ENCODE peak calls at places on chromosomes 2 and 18, in ten cellular contexts. P is mesenchymal stem cell, B is A549, T is neuronal stem cell, U is right lobe of liver, G is upper lobe of right lung, N is sigmoid colon, H is heart left ventricle, Z is colonic mucosa, R is Peyer's patch. W is an unnamed sample. For H3K9me3, the result is how much of the 10 kb centered on the place peaks cover.

GRCh38 chr2:103986001-103986400 is 867.9 kb upstream of the POU3F3 start:
- DNase-seq in P (no peak), B (no peak), T (no peak), U (no peak), G (no peak), N (no peak), H (no peak), Z (no peak), R (no peak), W (no peak)

GRCh38 chr2:241788572-241788971 is 11.9 kb downstream of the GAL3ST2 start:
- DNase-seq in P (no peak), B (no peak), T (no peak), U (no peak), G (no peak), N (no peak), H (no peak), Z (no peak), R (peak), W (no peak)

GRCh38 chr2:226711606-226712296 is 87.9 kb downstream of the IRS1 start:
- DNase-seq in P (no peak), B (no peak), T (no peak), U (no peak), G (no peak), N (no peak), H (no peak), Z (no peak), R (no peak), W (no peak)

GRCh38 chr18:595068-595467 is 1.7 kb upstream of the CLUL1 start:
- DNase-seq in P (no peak), B (no peak), T (no peak), U (no peak), G (no peak), N (no peak), H (no peak), Z (no peak), R (no peak), W (no peak)

GRCh38 chr2:172232638-172233253 is 130.0 kb upstream of the DLX2 start:
- DNase-seq in P (peak), B (no peak), T (no peak), U (no peak), G (no peak), N (no peak), H (no peak), Z (no peak), R (no peak), W (no peak)

GRCh38 chr18:22300665-22301636 is 116.8 kb downstream of the CTAGE1 start:
- DNase-seq in P (no peak), B (no peak), T (no peak), U (no peak), G (no peak), N (no peak), H (no peak), Z (peak), R (no peak), W (no peak)

GRCh38 chr2:37604716-37605115 is 66.7 kb downstream of the CDC42EP3 start:
- DNase-seq in P (no peak), B (no peak), T (no peak), U (no peak), G (no peak), N (no peak), H (no peak), Z (no peak), R (no peak), W (no peak)

GRCh38 chr2:190696792-190697398 is 48.0 kb downstream of the NAB1 start:
- DNase-seq in P (no peak), B (no peak), T (peak), U (no peak), G (no peak), N (no peak), H (no peak), Z (no peak), R (no peak), W (no peak)

GRCh38 chr2:162839419-162839818 is 852 bp upstream of the KCNH7 start:
- DNase-seq in P (no peak), B (no peak), T (no peak), U (no peak), G (peak), N (no peak), H (no peak), Z (no peak), R (no peak), W (peak)

GRCh38 chr2:155356250-155356649 is 657.8 kb downstream of the KCNJ3 start:
- DNase-seq in P (no peak), B (no peak), T (no peak), U (no peak), G (peak), N (no peak), H (no peak), Z (no peak), R (no peak), W (no peak)

GRCh38 chr2:96591054-96591453 is 47.1 kb downstream of the KANSL3 start:
- DNase-seq in P (no peak), B (no peak), T (no peak), U (no peak), G (no peak), N (no peak), H (no peak), Z (no peak), R (no peak), W (no peak)

GRCh38 chr2:155190342-155190741 is 491.8 kb downstream of the KCNJ3 start:
- DNase-seq in P (no peak), B (no peak), T (no peak), U (no peak), G (no peak), N (no peak), H (no peak), Z (no peak), R (no peak), W (no peak)

GRCh38 chr2:71646028-71646427 is 192.7 kb downstream of the DYSF start:
- DNase-seq in P (no peak), B (no peak), T (no peak), U (no peak), G (no peak), N (peak), H (peak), Z (no peak), R (no peak), W (peak)

GRCh38 chr18:35029770-35030169 is 11.4 kb upstream of the MAPRE2 start:
- DNase-seq in P (peak), B (no peak), T (no peak), U (no peak), G (no peak), N (no peak), H (no peak), Z (no peak), R (no peak), W (no peak)

GRCh38 chr2:144152817-144153271 is 367.1 kb downstream of the ZEB2 start:
- DNase-seq in P (peak), B (no peak), T (no peak), U (no peak), G (no peak), N (no peak), H (no peak), Z (no peak), R (no peak), W (no peak)

GRCh38 chr18:69935319-69936190 is 12.1 kb downstream of the CD226 start:
- DNase-seq in P (no peak), B (no peak), T (peak), U (no peak), G (no peak), N (no peak), H (no peak), Z (no peak), R (peak), W (peak)

GRCh38 chr2:53593891-53594585 is 173.6 kb upstream of the CHAC2 start:
- DNase-seq in P (peak), B (no peak), T (no peak), U (no peak), G (no peak), N (no peak), H (no peak), Z (no peak), R (no peak), W (no peak)

GRCh38 chr2:118524911-118525310 is 322.5 kb downstream of the EN1 start:
- DNase-seq in P (no peak), B (no peak), T (no peak), U (no peak), G (no peak), N (no peak), H (no peak), Z (no peak), R (no peak), W (no peak)

GRCh38 chr2:118523761-118524160 is 323.7 kb downstream of the EN1 start:
- DNase-seq in P (no peak), B (no peak), T (no peak), U (no peak), G (no peak), N (no peak), H (no peak), Z (no peak), R (no peak), W (no peak)

GRCh38 chr2:118527571-118527970 is 319.9 kb downstream of the EN1 start:
- DNase-seq in P (no peak), B (no peak), T (no peak), U (no peak), G (no peak), N (no peak), H (no peak), Z (no peak), R (no peak), W (no peak)

GRCh38 chr2:118521272-118521671 is 326.2 kb downstream of the EN1 start:
- DNase-seq in P (no peak), B (no peak), T (no peak), U (no peak), G (no peak), N (no peak), H (no peak), Z (no peak), R (no peak), W (no peak)

DNA sequence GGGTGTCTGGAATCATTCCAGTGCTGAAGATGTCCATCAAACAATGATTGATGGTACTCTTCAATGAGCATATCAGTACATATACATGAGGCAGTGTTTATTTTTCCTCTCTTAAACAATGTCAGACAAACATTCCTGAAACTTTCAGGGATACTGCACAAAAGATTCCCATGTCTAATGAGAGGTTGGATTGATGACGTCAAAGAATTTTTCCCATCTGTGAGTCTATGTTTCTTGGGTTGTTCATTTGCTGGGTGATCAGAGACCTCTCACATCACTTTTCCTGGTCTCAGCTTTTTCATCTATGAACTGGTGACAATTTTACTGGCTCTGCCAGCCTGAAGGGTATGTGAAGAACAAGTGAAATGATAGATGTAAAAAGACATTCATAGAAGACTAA is 325.5 kb downstream of the EN1 start:
- DNase-seq in P (no peak), B (no peak), T (no peak), U (no peak), G (no peak), N (no peak), H (no peak), Z (no peak), R (no peak), W (no peak)
- H3K9me3 ChIP-seq in P (half or more), B (under half), T (under half), U (under half), G (under half), N (under half), H (under half), Z (under half), R (under half), W (under half)

GRCh38 chr2:106130251-106130998 is 63.7 kb downstream of the UXS1 start:
- DNase-seq in P (no peak), B (peak), T (no peak), U (no peak), G (no peak), N (no peak), H (no peak), Z (peak), R (no peak), W (no peak)
- H3K4me3 ChIP-seq in P (no peak), B (peak), T (no peak), U (no peak), G (no peak), N (no peak), H (peak), Z (peak), R (no peak), W (no peak)

DNA sequence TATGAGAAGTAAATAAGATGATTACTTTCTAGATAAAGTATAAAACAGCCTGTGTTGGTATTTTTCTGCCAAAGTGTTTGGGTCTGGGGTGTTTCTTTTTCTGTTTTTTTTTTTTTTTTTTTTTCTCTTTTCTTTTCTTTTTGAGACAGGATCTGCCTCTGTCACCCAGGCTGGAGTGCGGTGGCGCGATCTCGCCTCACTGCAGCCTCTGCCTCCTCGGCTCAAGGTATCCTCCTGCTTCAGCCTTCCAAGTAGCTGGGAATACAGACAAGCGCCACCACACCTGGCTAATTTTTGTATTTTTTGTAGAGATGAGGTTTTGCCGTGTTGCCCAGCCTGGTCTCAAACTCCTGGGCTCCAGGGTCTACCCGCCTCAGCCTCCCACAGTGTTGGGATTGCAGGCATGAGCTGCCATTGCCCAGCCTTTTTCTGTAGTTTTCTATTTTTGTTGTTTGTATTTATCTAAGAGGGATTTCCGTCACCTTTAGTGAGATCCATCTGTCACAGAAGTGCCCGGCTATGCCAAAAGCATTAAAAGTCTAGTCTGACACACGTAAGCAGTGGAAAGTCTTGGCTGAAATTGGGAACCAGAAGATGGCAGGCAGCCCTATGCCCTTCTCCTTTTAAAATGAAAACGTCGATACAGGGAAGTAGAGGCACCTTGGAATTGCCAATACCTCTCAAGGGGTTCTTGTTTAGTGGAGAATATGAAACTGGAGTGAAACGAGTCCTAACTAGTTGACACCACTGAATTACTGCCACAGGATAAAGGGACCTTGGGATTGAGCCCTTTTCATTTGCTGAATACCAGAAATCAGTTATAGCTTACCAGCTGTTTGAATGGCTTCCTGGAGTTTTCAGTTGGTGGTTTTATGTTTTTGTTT is 14.0 kb downstream of the UGP2 start:
- DNase-seq in P (no peak), B (no peak), T (no peak), U (no peak), G (no peak), N (no peak), H (no peak), Z (no peak), R (no peak), W (no peak)
- H3K27ac ChIP-seq in P (no peak), B (no peak), T (no peak), U (no peak), G (peak), N (no peak), H (peak), Z (peak), R (peak), W (no peak)

GRCh38 chr2:35585972-35586371 is 769.6 kb upstream of the CRIM1 start:
- DNase-seq in P (no peak), B (peak), T (no peak), U (no peak), G (no peak), N (no peak), H (no peak), Z (no peak), R (no peak), W (no peak)

DNA sequence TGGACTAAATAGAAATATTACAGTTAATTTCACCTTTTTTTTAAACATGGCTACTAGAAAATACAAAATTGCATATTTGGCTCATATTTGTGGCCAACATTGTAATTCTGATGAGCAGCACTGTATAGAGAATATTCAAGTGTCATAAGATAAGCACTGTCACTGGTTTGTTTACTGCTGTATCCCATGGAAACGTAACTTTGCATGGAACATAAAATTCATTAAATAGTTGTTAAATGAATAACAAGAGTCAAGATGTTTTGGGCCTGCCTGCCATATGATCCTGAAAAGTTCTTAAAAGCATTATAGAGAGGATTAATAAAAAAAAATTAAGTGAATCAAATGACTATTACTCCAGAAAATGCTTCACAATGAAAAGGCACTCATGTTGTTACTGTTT is 763.7 kb upstream of the CRIM1 start:
- DNase-seq in P (peak), B (no peak), T (no peak), U (no peak), G (no peak), N (no peak), H (no peak), Z (no peak), R (no peak), W (no peak)
- H3K9me3 ChIP-seq in P (under half), B (under half), T (under half), U (under half), G (under half), N (under half), H (under half), Z (under half), R (under half), W (under half)

GRCh38 chr2:203019142-203019541 is 4.5 kb downstream of the NBEAL1 start:
- DNase-seq in P (no peak), B (no peak), T (no peak), U (no peak), G (no peak), N (no peak), H (no peak), Z (no peak), R (no peak), W (no peak)

GRCh38 chr2:203022751-203023150 is 8.1 kb downstream of the NBEAL1 start:
- DNase-seq in P (no peak), B (no peak), T (no peak), U (no peak), G (no peak), N (no peak), H (no peak), Z (no peak), R (no peak), W (no peak)

GRCh38 chr2:203025592-203025991 is 10.9 kb downstream of the NBEAL1 start:
- DNase-seq in P (peak), B (no peak), T (no peak), U (no peak), G (no peak), N (no peak), H (no peak), Z (no peak), R (no peak), W (no peak)

GRCh38 chr2:203018181-203018580 is 3.5 kb downstream of the NBEAL1 start:
- DNase-seq in P (peak), B (no peak), T (no peak), U (no peak), G (no peak), N (no peak), H (no peak), Z (no peak), R (no peak), W (no peak)

DNA sequence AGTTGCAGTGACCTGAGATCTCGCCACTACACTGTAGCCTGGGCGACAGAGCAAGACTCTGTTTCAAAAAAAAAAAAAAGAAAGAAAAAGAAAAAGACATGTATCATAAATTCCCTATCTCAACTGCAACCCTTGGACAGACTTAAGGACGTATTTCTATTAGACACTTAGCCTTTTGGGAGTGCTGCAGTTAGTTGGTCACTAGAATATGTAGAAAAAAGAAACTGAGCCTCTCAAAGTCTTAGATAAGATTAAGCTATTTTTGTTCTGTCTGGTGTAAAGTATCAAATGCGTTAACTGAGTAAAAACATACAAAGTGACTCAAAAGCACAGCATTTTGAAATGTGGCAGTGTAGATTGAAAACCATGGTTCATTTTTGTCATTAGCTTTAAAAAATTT is 7.3 kb downstream of the NBEAL1 start:
- DNase-seq in P (peak), B (no peak), T (no peak), U (no peak), G (no peak), N (no peak), H (no peak), Z (no peak), R (no peak), W (no peak)
- H3K4me3 ChIP-seq in P (peak), B (no peak), T (no peak), U (no peak), G (no peak), N (no peak), H (peak), Z (no peak), R (no peak), W (no peak)

GRCh38 chr18:2686349-2686968 is 30.9 kb downstream of the SMCHD1 start:
- DNase-seq in P (peak), B (peak), T (no peak), U (no peak), G (no peak), N (no peak), H (no peak), Z (no peak), R (no peak), W (no peak)
- H3K27ac ChIP-seq in P (no peak), B (no peak), T (no peak), U (no peak), G (no peak), N (no peak), H (no peak), Z (no peak), R (no peak), W (no peak)